ENCODE peak calls at places on chromosomes 2 and 18, in six cellular contexts. M is naive thymus-derived CD4-positive, alpha-beta T cell; X is HS-5; K is dorsolateral prefrontal cortex; B is activated CD4-positive, alpha-beta T cell treated with anti-CD3 and anti-CD28 coated beads, Interleukin-2, amount 50 U/mL, for 4 hours; Z is stimulated activated CD4-positive, alpha-beta T cell treated with anti-CD3 and anti-CD28 coated beads, Interleukin-12 subunit alpha, Interleukin-12 subunit beta, amount 100 ng/mL, for 48 hours. J is an unnamed sample.

GRCh38 chr2:121360566-121361300 is 75.7 kb upstream of the TFCP2L1 start:
- DNase-seq in M (no peak), X (peak; percentile 82), K (no peak), B (no peak), Z (no peak), J (no peak)

GRCh38 chr18:32040936-32041335 is 22.3 kb downstream of the RNF125 start:
- DNase-seq in M (no peak), X (no peak), K (no peak), B (peak; percentile 40), Z (no peak), J (no peak)

GRCh38 chr18:47898696-47899095 is 31.8 kb downstream of the SMAD2 start:
- DNase-seq in M (no peak), X (no peak), K (no peak), B (no peak), Z (no peak), J (no peak)

GRCh38 chr2:39484620-39485495 is 47.8 kb upstream of the MAP4K3 start:
- DNase-seq in M (no peak), X (no peak), K (no peak), B (no peak), Z (no peak), J (no peak)

GRCh38 chr2:234427081-234428058 is 69.5 kb downstream of the ARL4C start:
- DNase-seq in M (no peak), X (peak; percentile 22), K (no peak), B (no peak), Z (no peak), J (no peak)

GRCh38 chr2:202449344-202449743 is 73.2 kb downstream of the BMPR2 start:
- DNase-seq in M (no peak), X (no peak), K (no peak), B (no peak), Z (no peak), J (no peak)

GRCh38 chr2:209938906-209939305 is 63.5 kb upstream of the RPE start:
- DNase-seq in M (no peak), X (no peak), K (no peak), B (no peak), Z (no peak), J (no peak)

GRCh38 chr2:44941551-44942234 is at the start of gene SIX3:
- DNase-seq in M (no peak), X (no peak), K (no peak), B (no peak), Z (peak; percentile 8), J (no peak)

GRCh38 chr2:70115646-70116442 is 28.6 kb downstream of the PCBP1 start:
- DNase-seq in M (no peak), X (no peak), K (no peak), B (no peak), Z (no peak), J (no peak)

GRCh38 chr2:160910681-160911080 is 249.5 kb upstream of the TANK start:
- DNase-seq in M (no peak), X (no peak), K (no peak), B (no peak), Z (no peak), J (no peak)

GRCh38 chr18:25247725-25248124 is 104.2 kb downstream of the ZNF521 start:
- DNase-seq in M (no peak), X (peak; percentile 70), K (no peak), B (no peak), Z (no peak), J (no peak)

GRCh38 chr2:112593761-112594160 is 9.4 kb downstream of the CHCHD5 start:
- DNase-seq in M (no peak), X (no peak), K (no peak), B (no peak), Z (no peak), J (no peak)

GRCh38 chr2:95174031-95174430 is 8.4 kb downstream of the ZNF2 start:
- DNase-seq in M (no peak), X (no peak), K (no peak), B (no peak), Z (no peak), J (no peak)